ENCODE peak calls at places on chromosome 9, in four cellular contexts. One of them, this sample, is unnamed.
A peak's percentile ranks its signal among the peaks of the same experiment; 100 is the strongest.

GRCh38 chr9:125758986-125759811 is 12.0 kb downstream of the PBX3 start:
- DNase-seq in amniotic stem cell: no peak
- DNase-seq in HFFc6: no peak
- DNase-seq in stimulated activated CD4-positive, alpha-beta T cell treated with anti-CD3 and anti-CD28 coated beads, Interleukin-15, amount 100 ng/mL, for 24 hours: no peak
- DNase-seq in this sample: no peak

GRCh38 chr9:120965344-120966004 is 38.9 kb upstream of the TRAF1 start:
- DNase-seq in HFFc6: no peak
- DNase-seq in amniotic stem cell: no peak
- DNase-seq in stimulated activated CD4-positive, alpha-beta T cell treated with anti-CD3 and anti-CD28 coated beads, Interleukin-15, amount 100 ng/mL, for 24 hours: no peak
- DNase-seq in this sample: no peak

GRCh38 chr9:82376677-82377232 is 388.2 kb downstream of the SPATA31D1 start:
- DNase-seq in HFFc6: no peak
- DNase-seq in stimulated activated CD4-positive, alpha-beta T cell treated with anti-CD3 and anti-CD28 coated beads, Interleukin-15, amount 100 ng/mL, for 24 hours: no peak
- DNase-seq in amniotic stem cell: no peak
- DNase-seq in this sample: no peak

GRCh38 chr9:36485647-36486453 is 85.8 kb upstream of the RNF38 start:
- DNase-seq in HFFc6: peak; percentile 15
- DNase-seq in amniotic stem cell: peak; percentile 9
- DNase-seq in stimulated activated CD4-positive, alpha-beta T cell treated with anti-CD3 and anti-CD28 coated beads, Interleukin-15, amount 100 ng/mL, for 24 hours: peak; percentile 6
- DNase-seq in this sample: no peak

GRCh38 chr9:26685857-26686256 is 206.7 kb downstream of the CAAP1 start:
- DNase-seq in amniotic stem cell: no peak
- DNase-seq in stimulated activated CD4-positive, alpha-beta T cell treated with anti-CD3 and anti-CD28 coated beads, Interleukin-15, amount 100 ng/mL, for 24 hours: no peak
- DNase-seq in HFFc6: no peak
- DNase-seq in this sample: peak; percentile 24

GRCh38 chr9:119026120-119026519 is 343.1 kb downstream of the BRINP1 start:
- DNase-seq in HFFc6: no peak
- DNase-seq in stimulated activated CD4-positive, alpha-beta T cell treated with anti-CD3 and anti-CD28 coated beads, Interleukin-15, amount 100 ng/mL, for 24 hours: no peak
- DNase-seq in amniotic stem cell: no peak
- DNase-seq in this sample: no peak

GRCh38 chr9:121350993-121351561 is 19.0 kb downstream of the STOM start:
- DNase-seq in amniotic stem cell: peak; percentile 77
- DNase-seq in HFFc6: peak; percentile 87
- DNase-seq in stimulated activated CD4-positive, alpha-beta T cell treated with anti-CD3 and anti-CD28 coated beads, Interleukin-15, amount 100 ng/mL, for 24 hours: no peak
- DNase-seq in this sample: peak; percentile 22

GRCh38 chr9:37146372-37146771 is 26.0 kb downstream of the ZCCHC7 start:
- DNase-seq in stimulated activated CD4-positive, alpha-beta T cell treated with anti-CD3 and anti-CD28 coated beads, Interleukin-15, amount 100 ng/mL, for 24 hours: no peak
- DNase-seq in HFFc6: no peak
- DNase-seq in amniotic stem cell: no peak
- DNase-seq in this sample: no peak

GRCh38 chr9:34072410-34072809 is 23.7 kb upstream of the UBAP2 start:
- DNase-seq in stimulated activated CD4-positive, alpha-beta T cell treated with anti-CD3 and anti-CD28 coated beads, Interleukin-15, amount 100 ng/mL, for 24 hours: no peak
- DNase-seq in HFFc6: no peak
- DNase-seq in amniotic stem cell: no peak
- DNase-seq in this sample: no peak

GRCh38 chr9:33437898-33438297 is 9.5 kb downstream of the AQP3 start:
- DNase-seq in HFFc6: no peak
- DNase-seq in stimulated activated CD4-positive, alpha-beta T cell treated with anti-CD3 and anti-CD28 coated beads, Interleukin-15, amount 100 ng/mL, for 24 hours: no peak
- DNase-seq in amniotic stem cell: no peak
- DNase-seq in this sample: no peak

This sample was measured in kidney glomerular epithelial cell.